ENCODE peak calls at places on chromosomes 13 and 19, in eight cellular contexts. C is transverse colon, Q is stomach, K is endothelial cell of umbilical vein, Y is H1, N is breast epithelium, S is K562, G is GM12892. O is an unnamed sample.

GRCh38 chr19:1408300-1409203 is 1.2 kb downstream of the DAZAP1 start:
- DNase-seq in S (peak), Q (peak), C (peak), K (peak), Y (no peak), N (no peak), G (peak), O (no peak)

GRCh38 chr19:44111910-44112463 is 1.2 kb upstream of the ZNF225 start:
- DNase-seq in Y (peak), N (no peak), Q (no peak), C (no peak), G (no peak), K (peak), S (peak), O (no peak)

GRCh38 chr13:51015973-51016372 is 95.1 kb downstream of the C13orf42 start:
- DNase-seq in C (no peak), G (no peak), S (no peak), Y (no peak), Q (no peak), K (no peak), N (no peak), O (no peak)

GRCh38 chr13:24230428-24231072 is 70.0 kb downstream of the SPATA13 start:
- DNase-seq in N (no peak), Y (no peak), S (no peak), K (no peak), G (no peak), C (no peak), Q (no peak), O (no peak)

GRCh38 chr19:11299946-11300810 is 4.2 kb downstream of the TSPAN16 start:
- DNase-seq in G (no peak), Q (no peak), N (no peak), Y (no peak), C (no peak), S (no peak), K (no peak), O (no peak)

GRCh38 chr13:73223372-73223781 is 164.6 kb downstream of the KLF5 start:
- DNase-seq in Q (no peak), C (no peak), K (no peak), Y (no peak), G (no peak), N (no peak), S (no peak), O (no peak)

GRCh38 chr19:15283141-15283885 is 49.0 kb downstream of the BRD4 start:
- DNase-seq in G (no peak), S (no peak), Q (no peak), Y (no peak), C (no peak), K (no peak), N (no peak), O (no peak)

GRCh38 chr13:39596685-39597084 is 6.3 kb downstream of the LHFPL6 start:
- DNase-seq in N (no peak), C (no peak), S (no peak), Q (no peak), K (no peak), G (no peak), Y (no peak), O (no peak)

GRCh38 chr13:31046711-31047279 is 114.3 kb downstream of the TEX26 start:
- DNase-seq in Y (no peak), S (no peak), K (no peak), Q (no peak), N (no peak), C (peak), G (no peak), O (no peak)

GRCh38 chr19:1027020-1027952 is 878 bp downstream of the CNN2 start:
- DNase-seq in Y (no peak), C (no peak), S (no peak), G (no peak), Q (no peak), K (peak), N (no peak), O (no peak)

GRCh38 chr19:7010722-7011593 is 10.3 kb downstream of the MBD3L2B start:
- DNase-seq in Y (no peak), C (no peak), G (no peak), N (no peak), K (no peak), S (no peak), Q (no peak), O (no peak)

GRCh38 chr13:101309014-101309619 is 107.2 kb downstream of the NALCN start:
- DNase-seq in S (no peak), K (no peak), N (no peak), Q (no peak), G (no peak), C (no peak), Y (no peak), O (no peak)

GRCh38 chr19:10800488-10800887 is 35.5 kb downstream of the TMED1 start:
- DNase-seq in C (no peak), K (peak), S (no peak), Q (no peak), N (no peak), G (no peak), Y (no peak), O (no peak)

GRCh38 chr13:86572115-86572514 is 772.9 kb upstream of the SLITRK6 start:
- DNase-seq in K (peak), G (no peak), Y (no peak), C (no peak), Q (no peak), S (no peak), N (no peak), O (no peak)

GRCh38 chr19:47428177-47428894 is 9.0 kb upstream of the MEIS3 start:
- DNase-seq in K (peak), G (peak), Y (peak), S (peak), Q (peak), C (peak), N (peak), O (peak)

GRCh38 chr19:45075215-45076028 is 856 bp downstream of the ZNF296 start:
- DNase-seq in K (peak), C (peak), N (peak), S (peak), Y (no peak), Q (peak), G (peak), O (peak)

GRCh38 chr19:43407416-43408005 is 7.2 kb upstream of the TEX101 start:
- DNase-seq in Q (no peak), Y (no peak), N (no peak), C (no peak), G (no peak), K (no peak), S (no peak), O (no peak)

GRCh38 chr19:4939466-4939865 is 29.4 kb upstream of the KDM4B start:
- DNase-seq in K (no peak), S (no peak), Y (no peak), C (no peak), N (no peak), G (no peak), Q (peak), O (no peak)

GRCh38 chr19:13037161-13037560 is 41.9 kb downstream of the NFIX start:
- DNase-seq in C (no peak), K (peak), Q (no peak), S (no peak), N (no peak), G (no peak), Y (no peak), O (no peak)

GRCh38 chr19:18932216-18932841 is 8.7 kb downstream of the HOMER3 start:
- DNase-seq in N (peak), S (peak), C (peak), Q (peak), K (peak), Y (peak), G (peak), O (peak)

GRCh38 chr13:21671793-21672680 is 1.2 kb downstream of the FGF9 start:
- DNase-seq in C (no peak), K (no peak), Q (no peak), N (no peak), Y (no peak), S (no peak), G (no peak), O (no peak)

GRCh38 chr13:73440296-73440895 is 381.6 kb downstream of the KLF5 start:
- DNase-seq in S (no peak), G (no peak), Q (no peak), N (no peak), C (no peak), K (no peak), Y (no peak), O (no peak)

GRCh38 chr19:12801466-12802266 is at the start of the genes PRDX2 and THSD8:
- DNase-seq in G (peak), Q (peak), K (peak), N (peak), C (peak), Y (no peak), S (peak), O (peak)

GRCh38 chr13:33292712-33293111 is 7.2 kb upstream of the STARD13 start:
- DNase-seq in N (no peak), Q (no peak), C (no peak), K (no peak), S (no peak), G (no peak), Y (no peak), O (no peak)

GRCh38 chr19:33293255-33294057 is 8.9 kb downstream of the CEBPA start:
- DNase-seq in K (no peak), Y (no peak), Q (no peak), N (no peak), C (peak), S (peak), G (no peak), O (no peak)

GRCh38 chr19:42152285-42152684 is 20.0 kb upstream of the POU2F2 start:
- DNase-seq in N (no peak), Q (no peak), G (no peak), Y (no peak), C (no peak), K (no peak), S (no peak), O (no peak)

GRCh38 chr19:38538793-38539528 is 78.8 kb downstream of the MAP4K1 start:
- DNase-seq in G (no peak), S (no peak), Y (no peak), N (no peak), K (no peak), Q (no peak), C (no peak), O (no peak)

GRCh38 chr19:19064811-19065745 is 1.3 kb downstream of the SLC25A42 start:
- DNase-seq in Q (no peak), C (peak), N (no peak), S (peak), Y (no peak), K (peak), G (no peak), O (no peak)

GRCh38 chr19:35153701-35154534 is 617 bp upstream of the FXYD5 start:
- DNase-seq in N (no peak), S (peak), Q (peak), G (peak), Y (no peak), C (peak), K (peak), O (peak)

GRCh38 chr13:110268576-110269185 is 38.3 kb downstream of the COL4A1 start:
- DNase-seq in K (no peak), N (no peak), Q (no peak), C (no peak), Y (no peak), S (no peak), G (no peak), O (no peak)

GRCh38 chr13:94390881-94391280 is 88.6 kb downstream of the DCT start:
- DNase-seq in K (no peak), C (no peak), N (no peak), Y (no peak), G (no peak), S (no peak), Q (no peak), O (no peak)

GRCh38 chr19:4229179-4229931 is at the start of gene EBI3:
- DNase-seq in G (peak), Q (no peak), C (peak), N (no peak), K (peak), S (peak), Y (no peak), O (peak)

GRCh38 chr19:23395041-23395721 is at the start of gene ZNF91:
- DNase-seq in K (peak), C (peak), Y (peak), G (peak), Q (peak), N (peak), S (peak), O (peak)
- TF ChIP-seq POLR2A in K (peak), C (peak), Y (peak), G (peak), Q (peak), N (peak), S (peak), O (peak)

GRCh38 chr13:76882431-76882830 is 3.8 kb downstream of the KCTD12 start:
- DNase-seq in G (no peak), Q (no peak), S (no peak), C (peak), K (peak), Y (no peak), N (no peak), O (no peak)
- TF ChIP-seq POLR2AphosphoS5 in G (no peak), Q (no peak), S (no peak), C (no peak), K (no peak), Y (no peak), N (no peak), O (no peak)

GRCh38 chr19:17303167-17303939 is at the start of gene ABHD8:
- DNase-seq in S (peak), Q (peak), K (peak), G (peak), C (peak), N (peak), Y (no peak), O (peak)
- TF ChIP-seq POLR2A in S (peak), Q (no peak), K (no peak), G (no peak), C (no peak), N (peak), Y (no peak), O (peak)

DNA sequence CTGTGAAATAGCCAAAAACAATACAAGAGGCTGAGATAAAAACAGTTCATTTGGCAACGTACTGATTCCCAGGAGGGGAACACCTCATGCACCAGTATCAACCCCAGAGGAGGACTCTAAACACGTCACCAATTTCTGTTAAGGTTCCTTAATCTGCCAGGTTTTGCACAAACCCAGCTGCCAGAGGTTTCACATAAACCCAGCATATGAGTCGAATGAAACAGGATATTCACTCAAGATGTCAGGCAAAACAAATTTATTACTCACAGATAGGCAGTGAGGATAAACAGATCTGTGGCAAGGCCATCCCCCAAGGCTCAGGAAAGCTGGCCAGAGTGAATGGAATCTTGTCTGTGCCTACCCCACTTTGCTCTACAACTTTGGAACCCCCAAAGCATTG is 210.9 kb downstream of the GPC5 start:
- DNase-seq in C (no peak), Y (no peak), S (no peak), Q (no peak), K (no peak), N (no peak), G (no peak), O (no peak)
- TF ChIP-seq POLR2AphosphoS5 in C (no peak), Y (no peak), S (no peak), Q (no peak), K (no peak), N (no peak), G (no peak), O (no peak)

O was measured in GM12891.